ENCODE peak calls at places on chromosomes 7 and 10, in ten cellular contexts. One of them, this sample, is unnamed.

GRCh38 chr7:4751398-4751947 is 23.9 kb upstream of the AP5Z1 start:
- DNase-seq in GM12865: no peak
- DNase-seq in kidney epithelial cell: no peak
- DNase-seq in GM06990: no peak
- DNase-seq in transverse colon: no peak
- DNase-seq in fibroblast of the aortic adventitia: no peak
- DNase-seq in upper lobe of right lung: no peak
- DNase-seq in LNCaP clone FGC: no peak
- DNase-seq in left ventricle myocardium inferior: no peak
- DNase-seq in IMR-90: no peak
- DNase-seq in this sample: no peak

GRCh38 chr7:126589068-126589684 is 663.6 kb downstream of the GRM8 start:
- DNase-seq in GM12865: no peak
- DNase-seq in kidney epithelial cell: no peak
- DNase-seq in GM06990: no peak
- DNase-seq in transverse colon: no peak
- DNase-seq in fibroblast of the aortic adventitia: no peak
- DNase-seq in upper lobe of right lung: no peak
- DNase-seq in LNCaP clone FGC: no peak
- DNase-seq in left ventricle myocardium inferior: no peak
- DNase-seq in IMR-90: no peak
- DNase-seq in this sample: no peak

GRCh38 chr7:140334341-140335057 is 63.8 kb downstream of the SLC37A3 start:
- DNase-seq in GM12865: no peak
- DNase-seq in kidney epithelial cell: no peak
- DNase-seq in GM06990: no peak
- DNase-seq in transverse colon: no peak
- DNase-seq in fibroblast of the aortic adventitia: no peak
- DNase-seq in upper lobe of right lung: no peak
- DNase-seq in LNCaP clone FGC: no peak
- DNase-seq in left ventricle myocardium inferior: no peak
- DNase-seq in IMR-90: no peak
- DNase-seq in this sample: no peak

GRCh38 chr10:99983280-99983988 is 26.3 kb downstream of the DNMBP start:
- DNase-seq in GM12865: no peak
- DNase-seq in kidney epithelial cell: no peak
- DNase-seq in GM06990: peak
- DNase-seq in transverse colon: no peak
- DNase-seq in fibroblast of the aortic adventitia: peak
- DNase-seq in upper lobe of right lung: no peak
- DNase-seq in LNCaP clone FGC: no peak
- DNase-seq in left ventricle myocardium inferior: peak
- DNase-seq in IMR-90: peak
- DNase-seq in this sample: peak

GRCh38 chr7:70599446-70600190 is 532.3 kb upstream of the GALNT17 start:
- DNase-seq in GM12865: peak
- DNase-seq in kidney epithelial cell: no peak
- DNase-seq in GM06990: no peak
- DNase-seq in transverse colon: peak
- DNase-seq in fibroblast of the aortic adventitia: no peak
- DNase-seq in upper lobe of right lung: no peak
- DNase-seq in LNCaP clone FGC: no peak
- DNase-seq in left ventricle myocardium inferior: no peak
- DNase-seq in IMR-90: no peak
- DNase-seq in this sample: no peak

GRCh38 chr10:92799591-92799990 is 48.7 kb upstream of the EXOC6 start:
- DNase-seq in GM12865: no peak
- DNase-seq in kidney epithelial cell: no peak
- DNase-seq in GM06990: no peak
- DNase-seq in transverse colon: no peak
- DNase-seq in fibroblast of the aortic adventitia: no peak
- DNase-seq in upper lobe of right lung: no peak
- DNase-seq in LNCaP clone FGC: no peak
- DNase-seq in left ventricle myocardium inferior: no peak
- DNase-seq in IMR-90: peak
- DNase-seq in this sample: peak

GRCh38 chr10:97943294-97943693 is 87.1 kb downstream of the CRTAC1 start:
- DNase-seq in GM12865: no peak
- DNase-seq in kidney epithelial cell: no peak
- DNase-seq in GM06990: no peak
- DNase-seq in transverse colon: no peak
- DNase-seq in fibroblast of the aortic adventitia: no peak
- DNase-seq in upper lobe of right lung: no peak
- DNase-seq in LNCaP clone FGC: no peak
- DNase-seq in left ventricle myocardium inferior: no peak
- DNase-seq in IMR-90: no peak
- DNase-seq in this sample: no peak

GRCh38 chr10:103157246-103157645 is 35.8 kb downstream of the NT5C2 start:
- DNase-seq in GM12865: no peak
- DNase-seq in kidney epithelial cell: no peak
- DNase-seq in GM06990: no peak
- DNase-seq in transverse colon: no peak
- DNase-seq in fibroblast of the aortic adventitia: no peak
- DNase-seq in upper lobe of right lung: no peak
- DNase-seq in LNCaP clone FGC: no peak
- DNase-seq in left ventricle myocardium inferior: no peak
- DNase-seq in IMR-90: peak
- DNase-seq in this sample: no peak

GRCh38 chr10:25405871-25406270 is 231.1 kb downstream of the GPR158 start:
- DNase-seq in GM12865: no peak
- DNase-seq in kidney epithelial cell: no peak
- DNase-seq in GM06990: no peak
- DNase-seq in transverse colon: no peak
- DNase-seq in fibroblast of the aortic adventitia: no peak
- DNase-seq in upper lobe of right lung: no peak
- DNase-seq in LNCaP clone FGC: no peak
- DNase-seq in left ventricle myocardium inferior: no peak
- DNase-seq in IMR-90: no peak
- DNase-seq in this sample: peak

GRCh38 chr7:98168181-98168903 is 42.9 kb upstream of the BHLHA15 start:
- DNase-seq in GM12865: peak
- DNase-seq in kidney epithelial cell: peak
- DNase-seq in GM06990: no peak
- DNase-seq in transverse colon: peak
- DNase-seq in fibroblast of the aortic adventitia: peak
- DNase-seq in upper lobe of right lung: no peak
- DNase-seq in LNCaP clone FGC: peak
- DNase-seq in left ventricle myocardium inferior: no peak
- DNase-seq in IMR-90: peak
- DNase-seq in this sample: peak

GRCh38 chr10:60760711-60761210 is 17.5 kb upstream of the CDK1 start:
- DNase-seq in GM12865: no peak
- DNase-seq in kidney epithelial cell: no peak
- DNase-seq in GM06990: no peak
- DNase-seq in transverse colon: no peak
- DNase-seq in fibroblast of the aortic adventitia: no peak
- DNase-seq in upper lobe of right lung: no peak
- DNase-seq in LNCaP clone FGC: peak
- DNase-seq in left ventricle myocardium inferior: no peak
- DNase-seq in IMR-90: no peak
- DNase-seq in this sample: no peak

GRCh38 chr7:11726251-11727155 is 105.5 kb downstream of the THSD7A start:
- DNase-seq in GM12865: peak
- DNase-seq in kidney epithelial cell: peak
- DNase-seq in GM06990: peak
- DNase-seq in transverse colon: no peak
- DNase-seq in fibroblast of the aortic adventitia: peak
- DNase-seq in upper lobe of right lung: no peak
- DNase-seq in LNCaP clone FGC: no peak
- DNase-seq in left ventricle myocardium inferior: peak
- DNase-seq in IMR-90: peak
- DNase-seq in this sample: peak

GRCh38 chr10:34918060-34918840 is 103.2 kb upstream of the PARD3 start:
- DNase-seq in GM12865: no peak
- DNase-seq in kidney epithelial cell: no peak
- DNase-seq in GM06990: no peak
- DNase-seq in transverse colon: no peak
- DNase-seq in fibroblast of the aortic adventitia: no peak
- DNase-seq in upper lobe of right lung: no peak
- DNase-seq in LNCaP clone FGC: no peak
- DNase-seq in left ventricle myocardium inferior: no peak
- DNase-seq in IMR-90: no peak
- DNase-seq in this sample: no peak

GRCh38 chr10:97904576-97904975 is 54.9 kb downstream of the GOLGA7B start:
- DNase-seq in GM12865: no peak
- DNase-seq in kidney epithelial cell: no peak
- DNase-seq in GM06990: no peak
- DNase-seq in transverse colon: no peak
- DNase-seq in fibroblast of the aortic adventitia: no peak
- DNase-seq in upper lobe of right lung: no peak
- DNase-seq in LNCaP clone FGC: no peak
- DNase-seq in left ventricle myocardium inferior: no peak
- DNase-seq in IMR-90: no peak
- DNase-seq in this sample: no peak

GRCh38 chr7:27180431-27181175 is 4.4 kb downstream of the HOXA11 start:
- DNase-seq in GM12865: no peak
- DNase-seq in kidney epithelial cell: no peak
- DNase-seq in GM06990: no peak
- DNase-seq in transverse colon: peak
- DNase-seq in fibroblast of the aortic adventitia: no peak
- DNase-seq in upper lobe of right lung: peak
- DNase-seq in LNCaP clone FGC: no peak
- DNase-seq in left ventricle myocardium inferior: no peak
- DNase-seq in IMR-90: no peak
- DNase-seq in this sample: no peak

GRCh38 chr10:99430116-99430450 is 341 bp downstream of the GOT1 start:
- DNase-seq in GM12865: no peak
- DNase-seq in kidney epithelial cell: no peak
- DNase-seq in GM06990: no peak
- DNase-seq in transverse colon: no peak
- DNase-seq in fibroblast of the aortic adventitia: no peak
- DNase-seq in upper lobe of right lung: no peak
- DNase-seq in LNCaP clone FGC: no peak
- DNase-seq in left ventricle myocardium inferior: no peak
- DNase-seq in IMR-90: no peak
- DNase-seq in this sample: no peak

GRCh38 chr10:102627446-102628293 is 16.6 kb upstream of the TRIM8 start:
- DNase-seq in GM12865: no peak
- DNase-seq in kidney epithelial cell: no peak
- DNase-seq in GM06990: no peak
- DNase-seq in transverse colon: no peak
- DNase-seq in fibroblast of the aortic adventitia: peak
- DNase-seq in upper lobe of right lung: peak
- DNase-seq in LNCaP clone FGC: no peak
- DNase-seq in left ventricle myocardium inferior: peak
- DNase-seq in IMR-90: peak
- DNase-seq in this sample: peak

GRCh38 chr10:20858292-20859124 is 38.6 kb downstream of the NEBL start:
- DNase-seq in GM12865: peak
- DNase-seq in kidney epithelial cell: no peak
- DNase-seq in GM06990: peak
- DNase-seq in transverse colon: no peak
- DNase-seq in fibroblast of the aortic adventitia: peak
- DNase-seq in upper lobe of right lung: no peak
- DNase-seq in LNCaP clone FGC: no peak
- DNase-seq in left ventricle myocardium inferior: no peak
- DNase-seq in IMR-90: peak
- DNase-seq in this sample: peak

GRCh38 chr7:74019149-74019548 is 8.8 kb upstream of the ELN start:
- DNase-seq in GM12865: no peak
- DNase-seq in kidney epithelial cell: no peak
- DNase-seq in GM06990: no peak
- DNase-seq in transverse colon: no peak
- DNase-seq in fibroblast of the aortic adventitia: no peak
- DNase-seq in upper lobe of right lung: no peak
- DNase-seq in LNCaP clone FGC: no peak
- DNase-seq in left ventricle myocardium inferior: no peak
- DNase-seq in IMR-90: no peak
- DNase-seq in this sample: no peak
- H3K4me3 ChIP-seq in GM12865: no peak
- H3K4me3 ChIP-seq in kidney epithelial cell: no peak
- H3K4me3 ChIP-seq in GM06990: no peak
- H3K4me3 ChIP-seq in transverse colon: no peak
- H3K4me3 ChIP-seq in fibroblast of the aortic adventitia: no peak
- H3K4me3 ChIP-seq in upper lobe of right lung: no peak
- H3K4me3 ChIP-seq in LNCaP clone FGC: no peak
- H3K4me3 ChIP-seq in left ventricle myocardium inferior: no peak
- H3K4me3 ChIP-seq in IMR-90: no peak
- H3K4me3 ChIP-seq in this sample: no peak

GRCh38 chr7:91082854-91083495 is 181.3 kb upstream of the FZD1 start:
- DNase-seq in GM12865: peak
- DNase-seq in kidney epithelial cell: no peak
- DNase-seq in GM06990: no peak
- DNase-seq in transverse colon: no peak
- DNase-seq in fibroblast of the aortic adventitia: peak
- DNase-seq in upper lobe of right lung: no peak
- DNase-seq in LNCaP clone FGC: no peak
- DNase-seq in left ventricle myocardium inferior: no peak
- DNase-seq in IMR-90: peak
- DNase-seq in this sample: peak
- TF ChIP-seq CTCF in GM12865: peak
- TF ChIP-seq CTCF in kidney epithelial cell: peak
- TF ChIP-seq CTCF in GM06990: peak
- TF ChIP-seq CTCF in transverse colon: peak
- TF ChIP-seq CTCF in fibroblast of the aortic adventitia: peak
- TF ChIP-seq CTCF in upper lobe of right lung: peak
- TF ChIP-seq CTCF in LNCaP clone FGC: peak
- TF ChIP-seq CTCF in left ventricle myocardium inferior: peak
- TF ChIP-seq CTCF in IMR-90: peak
- TF ChIP-seq CTCF in this sample: peak

GRCh38 chr10:27713906-27714305 is 31.7 kb downstream of the MKX start:
- DNase-seq in GM12865: no peak
- DNase-seq in kidney epithelial cell: no peak
- DNase-seq in GM06990: no peak
- DNase-seq in transverse colon: no peak
- DNase-seq in fibroblast of the aortic adventitia: peak
- DNase-seq in upper lobe of right lung: no peak
- DNase-seq in LNCaP clone FGC: no peak
- DNase-seq in left ventricle myocardium inferior: no peak
- DNase-seq in IMR-90: no peak
- DNase-seq in this sample: no peak
- H3K4me3 ChIP-seq in GM12865: no peak
- H3K4me3 ChIP-seq in kidney epithelial cell: no peak
- H3K4me3 ChIP-seq in GM06990: no peak
- H3K4me3 ChIP-seq in transverse colon: no peak
- H3K4me3 ChIP-seq in fibroblast of the aortic adventitia: no peak
- H3K4me3 ChIP-seq in upper lobe of right lung: no peak
- H3K4me3 ChIP-seq in LNCaP clone FGC: no peak
- H3K4me3 ChIP-seq in left ventricle myocardium inferior: no peak
- H3K4me3 ChIP-seq in IMR-90: no peak
- H3K4me3 ChIP-seq in this sample: no peak

DNA sequence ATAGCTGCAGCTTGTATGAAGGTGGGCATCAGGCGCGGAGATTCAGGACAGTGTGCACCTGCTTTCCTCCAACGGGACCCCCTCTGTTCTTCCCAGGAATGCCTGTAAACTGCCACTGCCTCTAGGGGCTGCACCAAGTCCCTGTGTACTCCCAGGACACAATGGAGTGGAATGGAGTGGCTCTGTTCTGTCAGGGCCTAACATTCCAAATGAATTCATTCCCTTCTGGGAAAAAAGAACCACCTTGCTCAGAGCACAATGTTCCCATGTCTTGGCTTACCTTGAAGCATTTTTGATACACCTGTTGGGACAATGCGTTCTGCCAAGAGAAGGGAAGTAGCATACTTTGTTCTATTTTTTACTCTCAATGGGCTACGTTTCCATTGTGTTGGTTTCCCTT is 339.4 kb downstream of the FRMD4A start:
- DNase-seq in GM12865: no peak
- DNase-seq in kidney epithelial cell: no peak
- DNase-seq in GM06990: no peak
- DNase-seq in transverse colon: no peak
- DNase-seq in fibroblast of the aortic adventitia: no peak
- DNase-seq in upper lobe of right lung: no peak
- DNase-seq in LNCaP clone FGC: peak
- DNase-seq in left ventricle myocardium inferior: no peak
- DNase-seq in IMR-90: no peak
- DNase-seq in this sample: no peak
- TF ChIP-seq CTCF in GM12865: no peak
- TF ChIP-seq CTCF in kidney epithelial cell: no peak
- TF ChIP-seq CTCF in GM06990: no peak
- TF ChIP-seq CTCF in transverse colon: no peak
- TF ChIP-seq CTCF in fibroblast of the aortic adventitia: no peak
- TF ChIP-seq CTCF in upper lobe of right lung: no peak
- TF ChIP-seq CTCF in LNCaP clone FGC: no peak
- TF ChIP-seq CTCF in left ventricle myocardium inferior: peak
- TF ChIP-seq CTCF in IMR-90: no peak
- TF ChIP-seq CTCF in this sample: peak